ENCODE peak calls at places on chromosomes 6 and 20, in ten cellular contexts. P, A, O, X, W, Z, L, C, G and H are unnamed samples.

GRCh38 chr20:51460569-51461265 is 81.8 kb downstream of the NFATC2 start:
- DNase-seq in P (no peak), A (no peak), O (no peak), X (no peak), W (no peak), Z (peak), L (no peak), C (no peak), G (no peak), H (peak)

GRCh38 chr6:6193221-6193745 is 127.2 kb downstream of the F13A1 start:
- DNase-seq in P (no peak), A (no peak), O (no peak), X (no peak), W (no peak), Z (no peak), L (no peak), C (no peak), G (no peak), H (no peak)

GRCh38 chr6:44122821-44123220 is 4.4 kb downstream of the MRPL14 start:
- DNase-seq in P (no peak), A (no peak), O (no peak), X (no peak), W (no peak), Z (no peak), L (no peak), C (no peak), G (no peak), H (no peak)

GRCh38 chr6:43698584-43699349 is 11.2 kb upstream of the MRPS18A start:
- DNase-seq in P (no peak), A (no peak), O (no peak), X (no peak), W (no peak), Z (peak), L (peak), C (no peak), G (no peak), H (no peak)

GRCh38 chr20:39706089-39706721 is 744.1 kb downstream of the DHX35 start:
- DNase-seq in P (no peak), A (no peak), O (no peak), X (no peak), W (peak), Z (peak), L (no peak), C (no peak), G (no peak), H (no peak)

GRCh38 chr6:139536751-139537617 is 162.5 kb upstream of the CITED2 start:
- DNase-seq in P (no peak), A (no peak), O (no peak), X (no peak), W (no peak), Z (no peak), L (no peak), C (no peak), G (no peak), H (no peak)

GRCh38 chr20:33663161-33664084 is 1.3 kb downstream of the C20orf144 start:
- DNase-seq in P (peak), A (peak), O (peak), X (peak), W (no peak), Z (peak), L (peak), C (peak), G (peak), H (peak)

GRCh38 chr20:48260370-48260769 is 475.1 kb upstream of the SULF2 start:
- DNase-seq in P (no peak), A (no peak), O (no peak), X (no peak), W (no peak), Z (no peak), L (no peak), C (no peak), G (no peak), H (no peak)

GRCh38 chr6:106549521-106549920 is 79.8 kb downstream of the RTN4IP1 start:
- DNase-seq in P (no peak), A (no peak), O (no peak), X (no peak), W (no peak), Z (no peak), L (no peak), C (no peak), G (no peak), H (no peak)

GRCh38 chr6:142014515-142014914 is 118.2 kb upstream of the GJE1 start:
- DNase-seq in P (no peak), A (no peak), O (no peak), X (no peak), W (peak), Z (peak), L (no peak), C (no peak), G (no peak), H (no peak)

GRCh38 chr6:125020385-125020784 is 58.1 kb downstream of the RNF217 start:
- DNase-seq in P (no peak), A (no peak), O (no peak), X (peak), W (peak), Z (peak), L (no peak), C (no peak), G (no peak), H (no peak)

GRCh38 chr6:75368864-75369402 is 84.3 kb upstream of the TMEM30A start:
- DNase-seq in P (no peak), A (no peak), O (no peak), X (no peak), W (no peak), Z (no peak), L (no peak), C (no peak), G (no peak), H (no peak)

GRCh38 chr6:33769248-33769821 is 19.6 kb downstream of the LEMD2 start:
- DNase-seq in P (no peak), A (no peak), O (no peak), X (no peak), W (no peak), Z (peak), L (no peak), C (no peak), G (no peak), H (no peak)

GRCh38 chr20:62963614-62964397 is 11.3 kb downstream of the SLC17A9 start:
- DNase-seq in P (no peak), A (no peak), O (no peak), X (no peak), W (no peak), Z (no peak), L (no peak), C (no peak), G (no peak), H (no peak)

GRCh38 chr6:111057074-111057752 is 30.1 kb upstream of the SLC16A10 start:
- DNase-seq in P (peak), A (no peak), O (no peak), X (peak), W (peak), Z (peak), L (no peak), C (no peak), G (peak), H (no peak)

GRCh38 chr20:34997171-34997570 is 41.5 kb downstream of the MYH7B start:
- DNase-seq in P (no peak), A (no peak), O (no peak), X (peak), W (no peak), Z (no peak), L (no peak), C (peak), G (peak), H (no peak)

GRCh38 chr6:125197795-125198269 is 44.3 kb downstream of the TPD52L1 start:
- DNase-seq in P (no peak), A (no peak), O (no peak), X (no peak), W (no peak), Z (peak), L (peak), C (no peak), G (no peak), H (no peak)

GRCh38 chr20:47578543-47578942 is 76.9 kb downstream of the NCOA3 start:
- DNase-seq in P (no peak), A (no peak), O (no peak), X (no peak), W (no peak), Z (no peak), L (no peak), C (no peak), G (no peak), H (no peak)

GRCh38 chr20:10705801-10706459 is 32.1 kb upstream of the JAG1 start:
- DNase-seq in P (no peak), A (no peak), O (no peak), X (no peak), W (no peak), Z (no peak), L (no peak), C (no peak), G (no peak), H (no peak)

GRCh38 chr6:135360222-135360621 is 137.3 kb downstream of the AHI1 start:
- DNase-seq in P (no peak), A (no peak), O (no peak), X (peak), W (no peak), Z (no peak), L (no peak), C (no peak), G (no peak), H (no peak)

GRCh38 chr20:63212792-63213191 is 3.1 kb downstream of the YTHDF1 start:
- DNase-seq in P (no peak), A (no peak), O (no peak), X (no peak), W (no peak), Z (no peak), L (no peak), C (no peak), G (no peak), H (no peak)

GRCh38 chr6:164106345-164106769 is 691.8 kb downstream of the QKI start:
- DNase-seq in P (no peak), A (no peak), O (no peak), X (peak), W (no peak), Z (peak), L (no peak), C (peak), G (no peak), H (no peak)

GRCh38 chr20:39876974-39877615 is 811.9 kb downstream of the MAFB start:
- DNase-seq in P (no peak), A (no peak), O (no peak), X (no peak), W (no peak), Z (peak), L (no peak), C (no peak), G (no peak), H (no peak)

GRCh38 chr20:37407573-37408002 is 61.6 kb downstream of the SRC start:
- DNase-seq in P (no peak), A (no peak), O (no peak), X (no peak), W (no peak), Z (no peak), L (no peak), C (no peak), G (peak), H (no peak)

GRCh38 chr6:112640895-112641294 is 293.8 kb downstream of the RFPL4B start:
- DNase-seq in P (no peak), A (no peak), O (no peak), X (no peak), W (no peak), Z (no peak), L (no peak), C (no peak), G (no peak), H (no peak)

GRCh38 chr6:117601811-117602150 is 530 bp downstream of the GOPC start:
- DNase-seq in P (no peak), A (no peak), O (no peak), X (peak), W (no peak), Z (no peak), L (no peak), C (no peak), G (no peak), H (no peak)

GRCh38 chr6:159821111-159821510 is 21.0 kb downstream of the PNLDC1 start:
- DNase-seq in P (no peak), A (no peak), O (no peak), X (no peak), W (no peak), Z (no peak), L (peak), C (no peak), G (no peak), H (no peak)

GRCh38 chr6:102936959-102937358 is 1543.5 kb downstream of the GRIK2 start:
- DNase-seq in P (no peak), A (no peak), O (no peak), X (no peak), W (no peak), Z (no peak), L (no peak), C (no peak), G (no peak), H (no peak)

GRCh38 chr6:169714595-169714994 is 9.7 kb downstream of the PHF10 start:
- DNase-seq in P (no peak), A (no peak), O (no peak), X (no peak), W (no peak), Z (no peak), L (no peak), C (no peak), G (no peak), H (no peak)

GRCh38 chr6:139112561-139112960 is 22.3 kb upstream of the HECA start:
- DNase-seq in P (no peak), A (no peak), O (no peak), X (no peak), W (no peak), Z (no peak), L (no peak), C (no peak), G (no peak), H (no peak)